ENCODE peak calls at places on chromosomes 2 and 18, in five cellular contexts. A, V, D, M and E are unnamed samples.

GRCh38 chr2:25977768-25978167 is 4.5 kb downstream of the KIF3C start:
- DNase-seq in A (no peak), V (no peak), D (no peak), M (peak), E (no peak)

GRCh38 chr2:238996331-238997136 is 148.6 kb downstream of the TWIST2 start:
- DNase-seq in A (no peak), V (no peak), D (no peak), M (no peak), E (no peak)

GRCh38 chr2:146321175-146321574 is 1523.7 kb upstream of the ACVR2A start:
- DNase-seq in A (no peak), V (no peak), D (no peak), M (no peak), E (no peak)

GRCh38 chr2:168816369-168816768 is 13.9 kb downstream of the NOSTRIN start:
- DNase-seq in A (no peak), V (no peak), D (no peak), M (no peak), E (no peak)

GRCh38 chr18:35637226-35637625 is 55.7 kb downstream of the GALNT1 start:
- DNase-seq in A (no peak), V (no peak), D (no peak), M (no peak), E (no peak)

GRCh38 chr2:186771395-186771794 is 77.5 kb downstream of the FAM171B start:
- DNase-seq in A (no peak), V (no peak), D (no peak), M (no peak), E (peak)

GRCh38 chr2:98908909-98909308 is 27.1 kb downstream of the CRACDL start:
- DNase-seq in A (peak), V (no peak), D (no peak), M (no peak), E (no peak)

GRCh38 chr18:8224576-8224975 is 384.7 kb upstream of the RAB12 start:
- DNase-seq in A (no peak), V (no peak), D (no peak), M (no peak), E (no peak)

GRCh38 chr2:161796192-161796591 is 172.0 kb downstream of the SLC4A10 start:
- DNase-seq in A (no peak), V (no peak), D (no peak), M (peak), E (no peak)

GRCh38 chr2:88199912-88200682 is 30.0 kb downstream of the THNSL2 start:
- DNase-seq in A (peak), V (no peak), D (no peak), M (peak), E (no peak)

GRCh38 chr2:238182362-238182761 is 21.1 kb downstream of the ILKAP start:
- DNase-seq in A (no peak), V (no peak), D (no peak), M (no peak), E (no peak)

GRCh38 chr2:43399515-43400245 is 173.3 kb upstream of the ZFP36L2 start:
- DNase-seq in A (no peak), V (no peak), D (no peak), M (no peak), E (no peak)

GRCh38 chr2:137007905-137008399 is 242.6 kb downstream of the THSD7B start:
- DNase-seq in A (no peak), V (no peak), D (no peak), M (no peak), E (no peak)

GRCh38 chr2:156423674-156424282 is 12.4 kb upstream of the GPD2 start:
- DNase-seq in A (peak), V (no peak), D (no peak), M (no peak), E (no peak)

GRCh38 chr2:189685540-189686229 is 11.2 kb downstream of the ANKAR start:
- DNase-seq in A (peak), V (no peak), D (no peak), M (no peak), E (no peak)

GRCh38 chr18:32287249-32287648 is 97.4 kb downstream of the MEP1B start:
- DNase-seq in A (no peak), V (no peak), D (no peak), M (no peak), E (no peak)

GRCh38 chr2:25808006-25808383 is 70.3 kb downstream of the ASXL2 start:
- DNase-seq in A (no peak), V (no peak), D (no peak), M (no peak), E (no peak)

GRCh38 chr18:41391616-41392610 is 563.1 kb upstream of the PIK3C3 start:
- DNase-seq in A (peak), V (no peak), D (peak), M (peak), E (peak)

GRCh38 chr2:219551863-219552381 is 8.1 kb downstream of the TMEM198 start:
- DNase-seq in A (no peak), V (no peak), D (no peak), M (no peak), E (peak)

GRCh38 chr2:20665261-20666113 is 1.5 kb upstream of the GDF7 start:
- DNase-seq in A (peak), V (no peak), D (no peak), M (no peak), E (no peak)

GRCh38 chr18:22847392-22847791 is 85.7 kb upstream of the RBBP8 start:
- DNase-seq in A (no peak), V (no peak), D (no peak), M (no peak), E (no peak)

GRCh38 chr2:203718087-203718486 is 11.6 kb downstream of the CD28 start:
- DNase-seq in A (no peak), V (no peak), D (no peak), M (no peak), E (no peak)

GRCh38 chr2:71930073-71930681 is 217.5 kb downstream of the CYP26B1 start:
- DNase-seq in A (peak), V (no peak), D (no peak), M (no peak), E (no peak)

DNA sequence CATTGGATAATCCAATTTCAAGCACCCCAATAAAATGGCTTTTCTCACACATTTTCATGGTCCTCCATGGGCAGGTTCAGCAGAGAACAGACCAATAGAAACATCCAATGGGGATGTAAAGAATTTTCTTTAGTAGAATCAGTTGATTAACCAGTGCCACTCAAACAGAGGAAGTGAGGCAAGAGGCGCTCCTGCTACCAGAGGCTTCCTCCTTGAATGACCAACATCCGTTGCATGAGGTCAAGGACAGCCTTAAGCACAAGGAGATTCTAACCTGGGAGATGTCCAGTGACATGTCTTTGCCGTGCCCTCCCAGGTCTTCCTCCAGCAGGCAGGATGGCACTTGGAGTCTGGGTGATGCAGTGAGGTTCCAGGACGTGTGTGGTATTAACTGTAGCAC is 146.6 kb downstream of the PIEZO2 start:
- DNase-seq in A (no peak), V (no peak), D (no peak), M (no peak), E (no peak)
- TF ChIP-seq YY1 in A (no peak), V (no peak), D (no peak), M (no peak), E (no peak)

GRCh38 chr2:37619230-37619956 is 52.0 kb downstream of the CDC42EP3 start:
- DNase-seq in A (no peak), V (no peak), D (no peak), M (no peak), E (no peak)
- TF ChIP-seq YY1 in A (no peak), V (no peak), D (no peak), M (no peak), E (no peak)

DNA sequence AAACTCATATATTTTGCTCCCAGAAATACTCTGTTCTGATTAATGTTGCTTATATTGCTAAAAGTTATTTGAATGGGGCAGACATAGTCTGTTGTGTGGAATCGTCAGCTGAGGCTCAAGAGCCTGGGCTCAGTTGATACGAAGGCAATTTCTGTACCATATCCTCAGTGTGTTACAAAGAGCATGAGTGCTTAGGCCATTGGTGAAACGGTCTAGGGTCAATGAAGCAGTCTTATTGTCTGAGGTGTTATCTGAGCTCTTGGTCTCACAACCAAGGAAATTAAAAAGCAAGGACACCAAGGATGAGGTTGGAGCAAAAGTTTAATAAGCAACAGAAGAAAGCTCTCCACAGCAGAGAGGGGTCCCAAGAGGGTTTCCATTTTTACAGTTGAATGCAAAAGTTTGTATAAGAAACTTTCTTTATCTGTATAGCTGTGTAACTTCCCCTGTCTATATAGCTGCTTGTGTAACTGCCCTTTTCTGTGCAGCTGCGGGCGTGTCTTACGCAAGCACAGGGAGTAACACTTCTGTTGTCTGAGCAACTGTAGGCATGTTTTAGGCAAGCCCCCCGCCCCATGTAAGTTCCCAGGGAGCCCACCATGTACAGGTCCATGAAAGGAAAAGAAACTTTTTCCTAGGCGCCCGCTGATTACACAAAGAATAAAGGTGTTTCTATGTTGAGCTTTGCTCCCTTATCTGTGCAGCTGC is 40.6 kb upstream of the DSC1 start:
- DNase-seq in A (no peak), V (no peak), D (no peak), M (peak), E (no peak)
- TF ChIP-seq YY1 in A (no peak), V (no peak), D (no peak), M (no peak), E (no peak)

GRCh38 chr18:72104851-72105250 is 439.3 kb downstream of the CBLN2 start:
- DNase-seq in A (no peak), V (no peak), D (no peak), M (no peak), E (no peak)

GRCh38 chr18:72107647-72108046 is 436.5 kb downstream of the CBLN2 start:
- DNase-seq in A (peak), V (no peak), D (no peak), M (no peak), E (no peak)
- TF ChIP-seq YY1 in A (no peak), V (no peak), D (no peak), M (no peak), E (no peak)

GRCh38 chr2:164890533-164890932 is 48.9 kb upstream of the COBLL1 start:
- DNase-seq in A (no peak), V (no peak), D (no peak), M (no peak), E (no peak)
- TF ChIP-seq YY1 in A (no peak), V (no peak), D (no peak), M (no peak), E (no peak)

GRCh38 chr2:46163031-46163430 is 134.2 kb upstream of the EPAS1 start:
- DNase-seq in A (no peak), V (no peak), D (no peak), M (no peak), E (no peak)

GRCh38 chr2:46163804-46164569 is 133.2 kb upstream of the EPAS1 start:
- DNase-seq in A (no peak), V (no peak), D (no peak), M (no peak), E (no peak)

GRCh38 chr2:46161921-46162320 is 135.3 kb upstream of the EPAS1 start:
- DNase-seq in A (no peak), V (no peak), D (no peak), M (no peak), E (no peak)

GRCh38 chr2:46161329-46161728 is 135.9 kb upstream of the EPAS1 start:
- DNase-seq in A (no peak), V (no peak), D (no peak), M (no peak), E (no peak)

DNA sequence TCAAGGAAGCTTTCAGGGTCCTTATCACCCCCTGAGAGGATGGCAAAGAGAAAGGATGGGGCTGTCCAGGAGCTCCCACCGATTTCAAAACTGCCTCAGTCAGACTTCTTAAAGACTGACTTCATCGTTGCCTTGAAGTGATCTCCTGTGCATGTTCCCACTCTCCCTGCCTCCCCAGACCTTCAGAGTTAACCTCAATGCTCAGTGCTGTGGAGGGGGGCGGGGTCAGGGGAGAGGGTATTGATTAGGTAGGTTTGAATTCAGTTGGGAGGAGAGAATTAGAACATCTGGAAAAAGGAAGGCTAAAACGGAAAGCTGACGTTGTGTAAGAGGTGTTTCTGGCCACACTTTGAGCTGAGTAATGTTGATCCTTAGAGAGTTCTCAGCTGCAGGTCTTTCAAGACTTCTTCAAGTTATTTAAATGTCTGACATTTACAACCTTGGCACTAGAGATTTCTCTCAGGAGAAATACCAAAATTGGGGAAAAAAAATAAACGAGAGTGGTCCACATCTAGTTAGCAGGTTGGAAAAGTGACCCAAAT is 134.8 kb upstream of the EPAS1 start:
- DNase-seq in A (no peak), V (no peak), D (no peak), M (no peak), E (no peak)
- TF ChIP-seq YY1 in A (no peak), V (no peak), D (no peak), M (no peak), E (no peak)